ENCODE peak calls at places on chromosome 17, in nine cellular contexts. M is HCEC 1CT, E is AG08396, X is T-helper 17 cell, A is nucleus accumbens, L is right cardiac atrium, B is endothelial cell, F is adrenal gland, H is ELR. U is an unnamed sample.
A peak's percentile ranks its signal among the peaks of the same experiment; 100 is the strongest.

GRCh38 chr17:43381621-43382020 is 17.2 kb upstream of the ARL4D start:
- DNase-seq in M (no peak), B (no peak), A (no peak), L (no peak), F (no peak), H (no peak), E (no peak), X (no peak), U (no peak)

GRCh38 chr17:80751070-80751459 is 206.4 kb downstream of the RPTOR start:
- DNase-seq in L (no peak), F (no peak), E (peak; percentile 83), H (peak; percentile 38), M (no peak), A (peak; percentile 29), B (no peak), X (no peak), U (no peak)

GRCh38 chr17:78826836-78827509 is 13.6 kb downstream of the USP36 start:
- DNase-seq in F (no peak), X (no peak), M (no peak), H (no peak), E (no peak), L (no peak), A (peak; percentile 10), B (no peak), U (no peak)

GRCh38 chr17:79658811-79659207 is 48.0 kb upstream of the RBFOX3 start:
- DNase-seq in X (no peak), L (no peak), F (peak; percentile 17), E (peak; percentile 28), M (peak; percentile 16), H (peak; percentile 45), B (peak; percentile 53), A (no peak), U (peak; percentile 72)

GRCh38 chr17:31511583-31511982 is 120.1 kb downstream of the RAB11FIP4 start:
- DNase-seq in B (no peak), F (no peak), X (no peak), H (no peak), E (no peak), M (no peak), L (peak; percentile 33), A (no peak), U (no peak)

GRCh38 chr17:58377661-58378060 is 25.7 kb upstream of the SUPT4H1 start:
- DNase-seq in E (no peak), A (no peak), X (no peak), H (no peak), L (no peak), B (no peak), F (no peak), M (no peak), U (no peak)

GRCh38 chr17:8117367-8117979 is 841 bp downstream of the ALOXE3 start:
- DNase-seq in L (peak; percentile 31), H (peak; percentile 19), F (peak; percentile 37), M (no peak), A (no peak), E (no peak), B (no peak), X (no peak), U (no peak)

GRCh38 chr17:19780846-19781245 is 32.7 kb upstream of the ALDH3A1 start:
- DNase-seq in L (no peak), M (no peak), H (no peak), B (no peak), A (no peak), X (no peak), F (no peak), E (no peak), U (no peak)

GRCh38 chr17:83162035-83162745 is 82.8 kb downstream of the METRNL start:
- DNase-seq in M (no peak), E (no peak), A (no peak), H (no peak), X (no peak), L (no peak), F (peak; percentile 13), B (no peak), U (no peak)

GRCh38 chr17:61221597-61222471 is 177.8 kb upstream of the TBX2 start:
- DNase-seq in M (no peak), E (no peak), F (no peak), X (no peak), L (no peak), B (no peak), H (no peak), A (no peak), U (no peak)

GRCh38 chr17:29049541-29050150 is 6.7 kb downstream of the PIPOX start:
- DNase-seq in L (no peak), X (no peak), B (no peak), M (no peak), A (no peak), H (no peak), E (no peak), F (no peak), U (no peak)

GRCh38 chr17:61833536-61834203 is 29.7 kb downstream of the BRIP1 start:
- DNase-seq in B (no peak), E (peak; percentile 14), F (no peak), X (no peak), M (peak; percentile 90), H (peak; percentile 97), L (no peak), A (no peak), U (no peak)

GRCh38 chr17:43873091-43873490 is 26.1 kb downstream of the CD300LG start:
- DNase-seq in M (no peak), B (no peak), E (no peak), H (no peak), X (no peak), A (no peak), F (no peak), L (no peak), U (no peak)

GRCh38 chr17:28475151-28475900 is 1.9 kb downstream of the SLC13A2 start:
- DNase-seq in L (no peak), E (no peak), B (no peak), M (no peak), X (no peak), F (no peak), H (no peak), A (no peak), U (no peak)

GRCh38 chr17:70323269-70323668 is 153.9 kb downstream of the KCNJ2 start:
- DNase-seq in A (no peak), F (no peak), E (no peak), X (no peak), L (no peak), M (no peak), B (no peak), H (no peak), U (no peak)

GRCh38 chr17:49193513-49194296 is 16.7 kb downstream of the GNGT2 start:
- DNase-seq in E (peak; percentile 45), H (peak; percentile 81), M (peak; percentile 53), F (peak; percentile 73), B (peak; percentile 26), X (peak; percentile 19), L (no peak), A (peak; percentile 55), U (peak; percentile 72)

GRCh38 chr17:57677858-57678257 is 67.2 kb downstream of the CCDC182 start:
- DNase-seq in E (no peak), M (no peak), L (no peak), F (no peak), X (no peak), A (no peak), H (no peak), B (no peak), U (no peak)

GRCh38 chr17:65027305-65027704 is 29.2 kb downstream of the GNA13 start:
- DNase-seq in H (peak; percentile 96), X (no peak), M (peak; percentile 88), A (no peak), L (no peak), F (no peak), E (peak; percentile 30), B (peak; percentile 33), U (no peak)

GRCh38 chr17:61770043-61770442 is 93.3 kb downstream of the BRIP1 start:
- DNase-seq in H (peak; percentile 67), B (no peak), L (no peak), F (no peak), E (no peak), X (no peak), A (no peak), M (peak; percentile 86), U (no peak)

GRCh38 chr17:50060951-50061712 is 5.2 kb downstream of the ITGA3 start:
- DNase-seq in A (no peak), H (peak; percentile 66), B (no peak), F (peak; percentile 89), X (no peak), E (peak; percentile 66), M (peak; percentile 76), L (peak; percentile 94), U (no peak)

GRCh38 chr17:55729484-55729883 is 6.8 kb upstream of the TMEM100 start:
- DNase-seq in M (no peak), F (no peak), E (no peak), L (no peak), H (no peak), B (no peak), X (no peak), A (no peak), U (no peak)

GRCh38 chr17:78267257-78268073 is 36.0 kb downstream of the TMEM235 start:
- DNase-seq in X (no peak), H (no peak), B (no peak), M (no peak), A (no peak), L (peak; percentile 45), E (no peak), F (no peak), U (no peak)

GRCh38 chr17:27471321-27472269 is 15.3 kb downstream of the KSR1 start:
- DNase-seq in F (no peak), M (no peak), X (peak; percentile 25), B (no peak), H (peak; percentile 46), E (no peak), L (no peak), A (peak; percentile 16), U (no peak)

GRCh38 chr17:66767164-66767933 is 67.6 kb upstream of the CACNG5 start:
- DNase-seq in A (no peak), F (no peak), X (no peak), L (no peak), B (no peak), H (no peak), E (no peak), M (no peak), U (no peak)

GRCh38 chr17:45364531-45365390 is 47.9 kb upstream of the MAP3K14 start:
- DNase-seq in E (no peak), L (no peak), F (no peak), H (no peak), M (no peak), X (no peak), B (peak; percentile 32), A (no peak), U (no peak)

GRCh38 chr17:14843086-14843795 is 421.9 kb downstream of the PMP22 start:
- DNase-seq in A (no peak), B (no peak), H (peak; percentile 65), E (no peak), L (no peak), M (peak; percentile 26), X (no peak), F (no peak), U (no peak)

GRCh38 chr17:33218657-33219298 is 74.3 kb downstream of the ASIC2 start:
- DNase-seq in E (peak; percentile 51), X (no peak), B (no peak), L (no peak), F (no peak), M (no peak), H (no peak), A (no peak), U (no peak)

GRCh38 chr17:64024781-64025731 is 4.6 kb upstream of the ICAM2 start:
- DNase-seq in L (no peak), X (peak; percentile 39), E (no peak), M (no peak), A (no peak), F (peak; percentile 64), H (peak; percentile 55), B (no peak), U (peak; percentile 19)

GRCh38 chr17:76179496-76180467 is 38.7 kb upstream of the FOXJ1 start:
- DNase-seq in F (no peak), X (no peak), M (no peak), A (no peak), E (no peak), L (no peak), B (no peak), H (peak; percentile 55), U (no peak)

GRCh38 chr17:64491034-64491860 is 5.6 kb downstream of the POLG2 start:
- DNase-seq in X (no peak), A (no peak), F (peak; percentile 55), M (peak; percentile 40), L (no peak), B (peak; percentile 49), H (peak; percentile 66), E (no peak), U (no peak)

GRCh38 chr17:18896146-18896545 is 38.2 kb downstream of the PRPSAP2 start:
- DNase-seq in L (no peak), E (no peak), A (no peak), H (no peak), M (no peak), X (no peak), B (no peak), F (no peak), U (no peak)

U was measured in retina.